ENCODE peak calls at places on chromosome 3, in six cellular contexts. One of them, this sample, is unnamed.

GRCh38 chr3:50323092-50323600 is 601 bp upstream of the HYAL2 start:
- DNase-seq in H9: no peak
- DNase-seq in heart left ventricle: peak
- DNase-seq in fibroblast of the aortic adventitia: no peak
- DNase-seq in AG09309: no peak
- DNase-seq in GM12865: no peak
- DNase-seq in this sample: no peak

GRCh38 chr3:76991165-76991564 is 48.7 kb upstream of the ROBO2 start:
- DNase-seq in fibroblast of the aortic adventitia: no peak
- DNase-seq in H9: no peak
- DNase-seq in heart left ventricle: no peak
- DNase-seq in AG09309: no peak
- DNase-seq in GM12865: no peak
- DNase-seq in this sample: no peak

GRCh38 chr3:27623085-27623753 is 98.9 kb downstream of the EOMES start:
- DNase-seq in H9: no peak
- DNase-seq in fibroblast of the aortic adventitia: peak
- DNase-seq in AG09309: no peak
- DNase-seq in GM12865: no peak
- DNase-seq in heart left ventricle: no peak
- DNase-seq in this sample: no peak

GRCh38 chr3:11185564-11186317 is 31.4 kb downstream of the HRH1 start:
- DNase-seq in GM12865: no peak
- DNase-seq in AG09309: peak
- DNase-seq in heart left ventricle: peak
- DNase-seq in H9: no peak
- DNase-seq in fibroblast of the aortic adventitia: peak
- DNase-seq in this sample: no peak

GRCh38 chr3:186119499-186119898 is 10.6 kb upstream of the ETV5 start:
- DNase-seq in heart left ventricle: no peak
- DNase-seq in fibroblast of the aortic adventitia: no peak
- DNase-seq in GM12865: no peak
- DNase-seq in AG09309: no peak
- DNase-seq in H9: no peak
- DNase-seq in this sample: no peak

GRCh38 chr3:3851621-3852323 is 52.5 kb downstream of the LRRN1 start:
- DNase-seq in AG09309: no peak
- DNase-seq in heart left ventricle: no peak
- DNase-seq in fibroblast of the aortic adventitia: no peak
- DNase-seq in H9: no peak
- DNase-seq in GM12865: no peak
- DNase-seq in this sample: no peak

GRCh38 chr3:194270627-194271458 is 80.3 kb downstream of the CPN2 start:
- DNase-seq in AG09309: no peak
- DNase-seq in GM12865: no peak
- DNase-seq in heart left ventricle: peak
- DNase-seq in H9: peak
- DNase-seq in fibroblast of the aortic adventitia: no peak
- DNase-seq in this sample: no peak

GRCh38 chr3:68290333-68290732 is 635.9 kb upstream of the SUCLG2 start:
- DNase-seq in H9: no peak
- DNase-seq in GM12865: no peak
- DNase-seq in AG09309: no peak
- DNase-seq in fibroblast of the aortic adventitia: no peak
- DNase-seq in heart left ventricle: no peak
- DNase-seq in this sample: no peak

GRCh38 chr3:128060473-128061381 is 8.5 kb downstream of the SEC61A1 start:
- DNase-seq in GM12865: no peak
- DNase-seq in heart left ventricle: no peak
- DNase-seq in AG09309: peak
- DNase-seq in fibroblast of the aortic adventitia: peak
- DNase-seq in H9: no peak
- DNase-seq in this sample: no peak

GRCh38 chr3:22609139-22609538 is 594.0 kb upstream of the UBE2E2 start:
- DNase-seq in AG09309: no peak
- DNase-seq in GM12865: no peak
- DNase-seq in H9: no peak
- DNase-seq in fibroblast of the aortic adventitia: no peak
- DNase-seq in heart left ventricle: no peak
- DNase-seq in this sample: no peak

GRCh38 chr3:196414469-196414868 is 17.8 kb downstream of the UBXN7 start:
- DNase-seq in heart left ventricle: no peak
- DNase-seq in AG09309: no peak
- DNase-seq in H9: no peak
- DNase-seq in GM12865: no peak
- DNase-seq in fibroblast of the aortic adventitia: no peak
- DNase-seq in this sample: no peak

GRCh38 chr3:159250961-159251360 is 449.1 kb downstream of the MFSD1 start:
- DNase-seq in GM12865: no peak
- DNase-seq in AG09309: no peak
- DNase-seq in heart left ventricle: no peak
- DNase-seq in fibroblast of the aortic adventitia: no peak
- DNase-seq in H9: no peak
- DNase-seq in this sample: no peak

GRCh38 chr3:134817297-134817696 is 22.2 kb downstream of the EPHB1 start:
- DNase-seq in heart left ventricle: no peak
- DNase-seq in fibroblast of the aortic adventitia: no peak
- DNase-seq in GM12865: peak
- DNase-seq in AG09309: no peak
- DNase-seq in H9: no peak
- DNase-seq in this sample: no peak

GRCh38 chr3:188558343-188559068 is 404.5 kb downstream of the LPP start:
- DNase-seq in fibroblast of the aortic adventitia: peak
- DNase-seq in H9: no peak
- DNase-seq in AG09309: no peak
- DNase-seq in GM12865: no peak
- DNase-seq in heart left ventricle: no peak
- DNase-seq in this sample: no peak

GRCh38 chr3:65200312-65200711 is 512.5 kb upstream of the ADAMTS9 start:
- DNase-seq in heart left ventricle: no peak
- DNase-seq in H9: no peak
- DNase-seq in GM12865: no peak
- DNase-seq in fibroblast of the aortic adventitia: no peak
- DNase-seq in AG09309: no peak
- DNase-seq in this sample: no peak

GRCh38 chr3:22969276-22969675 is 233.9 kb upstream of the UBE2E2 start:
- DNase-seq in fibroblast of the aortic adventitia: no peak
- DNase-seq in heart left ventricle: no peak
- DNase-seq in H9: no peak
- DNase-seq in GM12865: no peak
- DNase-seq in AG09309: no peak
- DNase-seq in this sample: no peak

GRCh38 chr3:127985655-127986225 is 66.5 kb upstream of the SEC61A1 start:
- DNase-seq in heart left ventricle: no peak
- DNase-seq in GM12865: no peak
- DNase-seq in H9: no peak
- DNase-seq in AG09309: no peak
- DNase-seq in fibroblast of the aortic adventitia: no peak
- DNase-seq in this sample: no peak

GRCh38 chr3:35224571-35225280 is 414.6 kb upstream of the ARPP21 start:
- DNase-seq in fibroblast of the aortic adventitia: no peak
- DNase-seq in GM12865: no peak
- DNase-seq in heart left ventricle: no peak
- DNase-seq in H9: no peak
- DNase-seq in AG09309: no peak
- DNase-seq in this sample: no peak

DNA sequence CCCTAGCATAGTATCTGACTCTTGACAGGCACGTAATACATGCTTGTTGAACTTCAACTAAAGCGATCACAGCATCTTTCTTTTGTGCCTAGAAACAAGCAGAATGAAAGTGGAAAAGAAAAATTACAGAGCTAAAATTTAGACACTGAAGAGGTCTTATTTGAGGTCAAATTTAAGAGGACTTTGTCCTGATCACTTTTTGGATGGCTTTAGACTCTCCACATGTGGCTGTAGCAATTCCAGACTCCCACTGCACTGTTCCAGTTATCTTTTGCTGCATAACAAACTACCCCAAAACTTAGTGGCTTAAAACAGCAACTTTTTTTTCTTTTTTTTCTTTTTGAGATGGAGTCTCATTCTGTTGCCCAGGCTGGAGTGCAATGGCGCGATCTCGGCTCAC is 23.5 kb downstream of the DPH3 start:
- DNase-seq in H9: no peak
- DNase-seq in GM12865: no peak
- DNase-seq in heart left ventricle: no peak
- DNase-seq in AG09309: no peak
- DNase-seq in fibroblast of the aortic adventitia: no peak
- DNase-seq in this sample: no peak
- TF ChIP-seq CTCF in H9: no peak
- TF ChIP-seq CTCF in GM12865: no peak
- TF ChIP-seq CTCF in heart left ventricle: no peak
- TF ChIP-seq CTCF in AG09309: no peak
- TF ChIP-seq CTCF in fibroblast of the aortic adventitia: no peak
- TF ChIP-seq CTCF in this sample: no peak

DNA sequence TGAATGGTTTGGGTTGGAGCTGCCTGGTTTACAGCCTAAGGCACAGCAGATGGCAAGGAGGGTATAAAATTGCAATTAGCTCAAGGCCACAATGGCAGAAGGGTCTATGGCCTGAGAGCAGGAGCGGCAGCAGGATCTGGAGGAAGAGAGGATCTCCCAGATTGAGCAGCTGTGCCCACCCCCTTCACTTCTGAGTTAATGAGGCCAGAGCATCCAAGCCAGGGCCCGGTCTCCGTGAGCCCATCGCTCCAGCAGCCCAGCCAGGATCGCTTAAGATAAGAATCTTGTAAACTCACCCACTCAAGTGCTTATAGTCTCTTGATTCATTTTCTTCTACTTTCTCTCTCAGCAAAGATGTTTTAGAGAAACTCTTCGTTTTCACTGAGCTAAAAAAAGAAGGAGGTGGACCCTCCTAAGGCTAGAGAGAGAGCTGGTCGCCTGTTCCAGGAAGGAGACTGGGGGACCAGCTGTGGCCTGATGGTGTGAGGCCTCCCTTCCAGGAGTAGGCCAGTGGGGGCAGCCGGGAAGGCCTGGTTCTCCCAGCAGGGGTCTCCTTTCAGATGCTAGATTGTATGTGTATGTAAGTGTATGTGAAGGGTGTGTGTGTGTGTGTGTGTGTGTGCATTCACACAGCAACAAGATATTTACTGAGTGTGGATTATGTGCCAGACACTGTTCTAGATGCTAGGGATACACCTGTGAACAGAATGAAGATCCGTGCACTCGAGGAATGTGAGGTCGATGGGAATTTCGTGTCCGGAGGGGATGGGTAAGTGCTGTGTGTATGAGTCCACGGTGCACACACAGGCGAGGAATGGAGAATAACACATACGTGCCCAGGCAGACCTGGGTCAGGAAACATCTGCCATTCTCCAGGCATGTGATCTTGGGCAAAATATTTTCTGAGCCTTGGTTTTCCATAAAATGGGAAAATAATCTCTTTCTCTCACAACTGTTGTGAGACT is 18.6 kb downstream of the MAGEF1 start:
- DNase-seq in fibroblast of the aortic adventitia: no peak
- DNase-seq in H9: no peak
- DNase-seq in heart left ventricle: no peak
- DNase-seq in AG09309: no peak
- DNase-seq in GM12865: no peak
- DNase-seq in this sample: no peak
- TF ChIP-seq CTCF in fibroblast of the aortic adventitia: no peak
- TF ChIP-seq CTCF in H9: no peak
- TF ChIP-seq CTCF in heart left ventricle: no peak
- TF ChIP-seq CTCF in AG09309: no peak
- TF ChIP-seq CTCF in GM12865: no peak
- TF ChIP-seq CTCF in this sample: no peak

DNA sequence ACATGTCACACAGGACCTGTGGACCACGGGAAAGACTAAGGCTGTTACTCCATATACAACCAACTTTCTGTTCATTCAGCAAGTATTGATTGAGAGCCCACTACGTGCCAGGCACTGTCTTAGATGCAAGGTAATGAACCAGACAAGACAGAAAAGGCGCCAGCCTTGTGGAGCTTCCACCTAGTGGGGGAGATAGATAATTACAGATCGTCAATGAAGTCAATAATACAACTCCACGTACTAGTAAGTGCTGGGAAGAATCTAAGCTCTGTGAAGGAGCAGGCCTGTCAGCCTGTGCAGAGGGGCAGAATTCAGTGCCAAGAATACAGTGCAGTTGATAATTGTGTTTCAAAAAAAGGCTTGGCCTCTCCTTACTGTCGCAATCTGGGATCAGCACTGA is 186.4 kb downstream of the FEZF2 start:
- DNase-seq in GM12865: peak
- DNase-seq in H9: no peak
- DNase-seq in fibroblast of the aortic adventitia: peak
- DNase-seq in AG09309: no peak
- DNase-seq in heart left ventricle: no peak
- DNase-seq in this sample: no peak
- TF ChIP-seq CTCF in GM12865: peak
- TF ChIP-seq CTCF in H9: peak
- TF ChIP-seq CTCF in fibroblast of the aortic adventitia: peak
- TF ChIP-seq CTCF in AG09309: peak
- TF ChIP-seq CTCF in heart left ventricle: peak
- TF ChIP-seq CTCF in this sample: no peak

GRCh38 chr3:46695962-46696922 is 2.8 kb upstream of the ALS2CL start:
- DNase-seq in AG09309: peak
- DNase-seq in GM12865: peak
- DNase-seq in heart left ventricle: peak
- DNase-seq in fibroblast of the aortic adventitia: peak
- DNase-seq in H9: no peak
- DNase-seq in this sample: no peak

GRCh38 chr3:46693897-46694235 is 387 bp upstream of the ALS2CL start:
- DNase-seq in AG09309: no peak
- DNase-seq in heart left ventricle: no peak
- DNase-seq in H9: no peak
- DNase-seq in fibroblast of the aortic adventitia: no peak
- DNase-seq in GM12865: no peak
- DNase-seq in this sample: peak

GRCh38 chr3:46693038-46693896 is at the start of gene ALS2CL:
- DNase-seq in GM12865: peak
- DNase-seq in AG09309: no peak
- DNase-seq in H9: peak
- DNase-seq in fibroblast of the aortic adventitia: no peak
- DNase-seq in heart left ventricle: peak
- DNase-seq in this sample: peak

GRCh38 chr3:46694520-46694919 is 1.0 kb upstream of the ALS2CL start:
- DNase-seq in fibroblast of the aortic adventitia: no peak
- DNase-seq in GM12865: no peak
- DNase-seq in AG09309: no peak
- DNase-seq in H9: no peak
- DNase-seq in heart left ventricle: no peak
- DNase-seq in this sample: no peak

DNA sequence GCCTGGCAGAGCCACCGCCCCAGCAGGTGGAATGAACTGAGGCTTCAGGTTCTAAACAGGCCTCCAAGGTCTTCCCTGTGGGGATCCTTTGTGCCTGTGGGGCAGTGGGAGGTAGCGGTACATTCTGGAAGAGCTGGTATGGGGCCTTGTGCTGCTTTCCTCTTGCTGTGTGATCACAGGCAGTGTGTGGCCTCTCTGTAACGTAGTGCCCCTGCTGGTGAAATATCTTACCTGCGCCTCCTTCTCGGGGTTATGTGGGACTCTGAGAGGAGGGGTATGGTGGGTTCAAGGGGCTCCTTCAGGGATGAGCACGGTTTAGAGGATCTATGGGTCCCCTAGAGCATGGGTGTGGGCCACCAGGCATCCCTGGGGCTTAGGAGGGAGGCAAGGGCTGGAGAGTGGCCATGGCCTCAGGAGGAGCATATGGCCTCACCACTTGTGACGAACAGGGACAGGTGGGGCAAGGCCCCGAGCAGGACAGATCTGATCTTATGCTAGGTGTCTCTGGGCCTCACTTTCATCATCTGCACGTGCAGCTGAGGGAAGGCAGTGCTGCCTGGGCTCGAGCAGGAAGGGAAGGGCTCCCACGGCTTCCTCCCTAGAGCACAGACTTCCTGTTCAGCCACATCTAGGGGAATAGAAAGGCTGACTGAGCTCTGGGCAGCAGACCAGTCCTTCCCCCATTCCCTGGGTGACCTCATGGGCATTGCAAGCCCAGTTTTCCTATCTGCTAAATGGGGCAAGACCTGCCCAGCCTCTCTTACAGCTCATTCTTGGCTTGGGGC is 1.9 kb upstream of the ALS2CL start:
- DNase-seq in GM12865: peak
- DNase-seq in AG09309: no peak
- DNase-seq in heart left ventricle: peak
- DNase-seq in fibroblast of the aortic adventitia: peak
- DNase-seq in H9: peak
- DNase-seq in this sample: no peak
- TF ChIP-seq CTCF in GM12865: peak
- TF ChIP-seq CTCF in AG09309: peak
- TF ChIP-seq CTCF in heart left ventricle: peak
- TF ChIP-seq CTCF in fibroblast of the aortic adventitia: peak
- TF ChIP-seq CTCF in H9: peak
- TF ChIP-seq CTCF in this sample: peak

This sample was measured in natural killer cell.